ENCODE peak calls at places on chromosomes 13 and 19, in five cellular contexts. A is NCI-H1092; F is cardiac muscle cell; I is stimulated activated CD4-positive, alpha-beta T cell treated with anti-CD3 and anti-CD28 coated beads, Interleukin-1b, Interleukin-23, amount 100 ng/mL, for 1 hour; V is iPS-NIHi11. T is an unnamed sample.

GRCh38 chr19:10419646-10420443 is 493 bp upstream of the PDE4A start:
- DNase-seq in A (no peak), F (peak), I (no peak), V (peak), T (no peak)

GRCh38 chr19:44575116-44575700 is 38.2 kb upstream of the IGSF23 start:
- DNase-seq in A (no peak), F (no peak), I (no peak), V (no peak), T (no peak)

GRCh38 chr13:100666124-100666523 is 8.5 kb downstream of the TMTC4 start:
- DNase-seq in A (peak), F (peak), I (no peak), V (no peak), T (no peak)

GRCh38 chr13:75792526-75793187 is 156.5 kb downstream of the LMO7 start:
- DNase-seq in A (no peak), F (peak), I (no peak), V (peak), T (no peak)

GRCh38 chr19:982567-983170 is 1.5 kb upstream of the WDR18 start:
- DNase-seq in A (peak), F (peak), I (peak), V (peak), T (no peak)

GRCh38 chr13:45178349-45179142 is 22.3 kb downstream of the KCTD4 start:
- DNase-seq in A (no peak), F (peak), I (no peak), V (no peak), T (peak)

GRCh38 chr13:89393758-89394157 is 1722.6 kb downstream of the SLITRK5 start:
- DNase-seq in A (no peak), F (no peak), I (no peak), V (no peak), T (no peak)

GRCh38 chr13:91148098-91148497 is 199.4 kb upstream of the MIR17HG start:
- DNase-seq in A (no peak), F (no peak), I (no peak), V (no peak), T (no peak)

GRCh38 chr13:34833562-34834182 is 108.4 kb upstream of the NBEA start:
- DNase-seq in A (no peak), F (no peak), I (no peak), V (peak), T (no peak)

GRCh38 chr13:99231726-99232125 is 26.5 kb downstream of the GPR18 start:
- DNase-seq in A (no peak), F (no peak), I (no peak), V (no peak), T (no peak)

GRCh38 chr19:54644056-54644455 is 13.8 kb downstream of the LILRB1 start:
- DNase-seq in A (no peak), F (no peak), I (no peak), V (no peak), T (no peak)